ENCODE peak calls at places on chromosomes 7 and 10, in four cellular contexts. One of them, this sample, is unnamed.

GRCh38 chr7:110358028-110358427 is 732.9 kb upstream of the LRRN3 start:
- DNase-seq in spleen: no peak
- DNase-seq in Peyer's patch: no peak
- DNase-seq in left ventricle myocardium inferior: no peak
- DNase-seq in this sample: no peak

GRCh38 chr10:5896208-5896607 is 6.2 kb downstream of the FBH1 start:
- DNase-seq in Peyer's patch: no peak
- DNase-seq in left ventricle myocardium inferior: no peak
- DNase-seq in spleen: no peak
- DNase-seq in this sample: no peak

GRCh38 chr7:159064121-159064815 is 80.4 kb downstream of the VIPR2 start:
- DNase-seq in Peyer's patch: no peak
- DNase-seq in spleen: no peak
- DNase-seq in left ventricle myocardium inferior: no peak
- DNase-seq in this sample: no peak

GRCh38 chr7:32588657-32589056 is 93.4 kb downstream of the AVL9 start:
- DNase-seq in left ventricle myocardium inferior: no peak
- DNase-seq in Peyer's patch: no peak
- DNase-seq in spleen: no peak
- DNase-seq in this sample: no peak

GRCh38 chr7:5584091-5584490 is 160.5 kb upstream of the TNRC18 start:
- DNase-seq in spleen: no peak
- DNase-seq in Peyer's patch: no peak
- DNase-seq in left ventricle myocardium inferior: no peak
- DNase-seq in this sample: no peak

GRCh38 chr10:77555591-77556212 is 81.9 kb downstream of the KCNMA1 start:
- DNase-seq in Peyer's patch: no peak
- DNase-seq in spleen: no peak
- DNase-seq in left ventricle myocardium inferior: no peak
- DNase-seq in this sample: no peak

GRCh38 chr10:43227911-43228782 is 38.7 kb downstream of the RASGEF1A start:
- DNase-seq in spleen: peak
- DNase-seq in Peyer's patch: peak
- DNase-seq in left ventricle myocardium inferior: peak
- DNase-seq in this sample: peak

GRCh38 chr10:74058658-74059057 is 60.7 kb downstream of the VCL start:
- DNase-seq in Peyer's patch: no peak
- DNase-seq in left ventricle myocardium inferior: no peak
- DNase-seq in spleen: no peak
- DNase-seq in this sample: no peak

GRCh38 chr7:27709137-27710075 is 30.6 kb upstream of the TAX1BP1 start:
- DNase-seq in spleen: no peak
- DNase-seq in Peyer's patch: no peak
- DNase-seq in left ventricle myocardium inferior: no peak
- DNase-seq in this sample: no peak

GRCh38 chr7:149790146-149790548 is 16.8 kb upstream of the ZNF467 start:
- DNase-seq in Peyer's patch: no peak
- DNase-seq in left ventricle myocardium inferior: peak
- DNase-seq in spleen: peak
- DNase-seq in this sample: no peak

GRCh38 chr7:155815332-155816191 is 3.3 kb upstream of the SHH start:
- DNase-seq in spleen: peak
- DNase-seq in Peyer's patch: peak
- DNase-seq in left ventricle myocardium inferior: no peak
- DNase-seq in this sample: peak

GRCh38 chr10:34954142-34954541 is 136.0 kb downstream of the CUL2 start:
- DNase-seq in Peyer's patch: peak
- DNase-seq in spleen: no peak
- DNase-seq in left ventricle myocardium inferior: no peak
- DNase-seq in this sample: peak

GRCh38 chr7:142853739-142854504 is 954 bp upstream of the EPHB6 start:
- DNase-seq in left ventricle myocardium inferior: peak
- DNase-seq in Peyer's patch: peak
- DNase-seq in spleen: peak
- DNase-seq in this sample: peak

GRCh38 chr10:178208-178607 is 43.0 kb downstream of the ZMYND11 start:
- DNase-seq in Peyer's patch: no peak
- DNase-seq in left ventricle myocardium inferior: no peak
- DNase-seq in spleen: no peak
- DNase-seq in this sample: no peak

GRCh38 chr10:111824128-111824527 is 359.4 kb downstream of the GPAM start:
- DNase-seq in spleen: no peak
- DNase-seq in left ventricle myocardium inferior: no peak
- DNase-seq in Peyer's patch: no peak
- DNase-seq in this sample: no peak

GRCh38 chr10:127908106-127908957 is 1.4 kb downstream of the PTPRE start:
- DNase-seq in Peyer's patch: no peak
- DNase-seq in spleen: no peak
- DNase-seq in left ventricle myocardium inferior: no peak
- DNase-seq in this sample: no peak

GRCh38 chr10:10872706-10873276 is 144.9 kb upstream of the CELF2 start:
- DNase-seq in Peyer's patch: no peak
- DNase-seq in spleen: no peak
- DNase-seq in left ventricle myocardium inferior: no peak
- DNase-seq in this sample: no peak

GRCh38 chr7:135914346-135914745 is 62.8 kb downstream of the MTPN start:
- DNase-seq in spleen: no peak
- DNase-seq in left ventricle myocardium inferior: no peak
- DNase-seq in Peyer's patch: no peak
- DNase-seq in this sample: no peak

GRCh38 chr7:76310102-76310957 is 7.9 kb downstream of the HSPB1 start:
- DNase-seq in spleen: no peak
- DNase-seq in left ventricle myocardium inferior: no peak
- DNase-seq in Peyer's patch: no peak
- DNase-seq in this sample: no peak

GRCh38 chr10:62402503-62402902 is 28.3 kb downstream of the ZNF365 start:
- DNase-seq in Peyer's patch: no peak
- DNase-seq in spleen: no peak
- DNase-seq in left ventricle myocardium inferior: no peak
- DNase-seq in this sample: no peak

GRCh38 chr10:28130267-28130666 is 131.4 kb upstream of the ODAD2 start:
- DNase-seq in left ventricle myocardium inferior: no peak
- DNase-seq in Peyer's patch: no peak
- DNase-seq in spleen: no peak
- DNase-seq in this sample: no peak

GRCh38 chr7:86320886-86321285 is 322.8 kb upstream of the GRM3 start:
- DNase-seq in left ventricle myocardium inferior: no peak
- DNase-seq in spleen: no peak
- DNase-seq in Peyer's patch: no peak
- DNase-seq in this sample: no peak

GRCh38 chr7:7228472-7228871 is 46.1 kb downstream of the C1GALT1 start:
- DNase-seq in spleen: no peak
- DNase-seq in Peyer's patch: no peak
- DNase-seq in left ventricle myocardium inferior: no peak
- DNase-seq in this sample: no peak

GRCh38 chr10:130043491-130043890 is 67.1 kb downstream of the C10orf143 start:
- DNase-seq in Peyer's patch: peak
- DNase-seq in left ventricle myocardium inferior: no peak
- DNase-seq in spleen: no peak
- DNase-seq in this sample: no peak

GRCh38 chr7:41238851-41239331 is 464.0 kb downstream of the INHBA start:
- DNase-seq in spleen: no peak
- DNase-seq in left ventricle myocardium inferior: no peak
- DNase-seq in Peyer's patch: no peak
- DNase-seq in this sample: no peak

GRCh38 chr7:135980665-135981180 is 3.6 kb upstream of the MTPN start:
- DNase-seq in Peyer's patch: peak
- DNase-seq in left ventricle myocardium inferior: no peak
- DNase-seq in spleen: no peak
- DNase-seq in this sample: peak

GRCh38 chr7:100358027-100358856 is at the start of gene PILRB:
- DNase-seq in spleen: peak
- DNase-seq in Peyer's patch: no peak
- DNase-seq in left ventricle myocardium inferior: no peak
- DNase-seq in this sample: peak

GRCh38 chr7:128119036-128119435 is 87.8 kb upstream of the LRRC4 start:
- DNase-seq in spleen: peak
- DNase-seq in left ventricle myocardium inferior: no peak
- DNase-seq in Peyer's patch: no peak
- DNase-seq in this sample: no peak

GRCh38 chr10:70552585-70552984 is 50.0 kb downstream of the PRF1 start:
- DNase-seq in left ventricle myocardium inferior: no peak
- DNase-seq in spleen: no peak
- DNase-seq in Peyer's patch: no peak
- DNase-seq in this sample: no peak

GRCh38 chr10:44766601-44767000 is 144.5 kb upstream of the TMEM72 start:
- DNase-seq in spleen: no peak
- DNase-seq in left ventricle myocardium inferior: no peak
- DNase-seq in Peyer's patch: no peak
- DNase-seq in this sample: no peak

GRCh38 chr7:93799750-93800357 is 90.7 kb downstream of the TFPI2 start:
- DNase-seq in left ventricle myocardium inferior: no peak
- DNase-seq in Peyer's patch: no peak
- DNase-seq in spleen: no peak
- DNase-seq in this sample: no peak

GRCh38 chr7:51040777-51041176 is 258.1 kb upstream of the GRB10 start:
- DNase-seq in left ventricle myocardium inferior: no peak
- DNase-seq in spleen: no peak
- DNase-seq in Peyer's patch: no peak
- DNase-seq in this sample: no peak

GRCh38 chr10:69786791-69787190 is 14.9 kb upstream of the COL13A1 start:
- DNase-seq in left ventricle myocardium inferior: no peak
- DNase-seq in spleen: no peak
- DNase-seq in Peyer's patch: no peak
- DNase-seq in this sample: no peak

GRCh38 chr7:5222861-5223411 is 32.9 kb downstream of the WIPI2 start:
- DNase-seq in spleen: peak
- DNase-seq in Peyer's patch: no peak
- DNase-seq in left ventricle myocardium inferior: no peak
- DNase-seq in this sample: no peak

GRCh38 chr10:104117839-104118323 is 4.1 kb upstream of the SFR1 start:
- DNase-seq in spleen: no peak
- DNase-seq in Peyer's patch: peak
- DNase-seq in left ventricle myocardium inferior: no peak
- DNase-seq in this sample: no peak

DNA sequence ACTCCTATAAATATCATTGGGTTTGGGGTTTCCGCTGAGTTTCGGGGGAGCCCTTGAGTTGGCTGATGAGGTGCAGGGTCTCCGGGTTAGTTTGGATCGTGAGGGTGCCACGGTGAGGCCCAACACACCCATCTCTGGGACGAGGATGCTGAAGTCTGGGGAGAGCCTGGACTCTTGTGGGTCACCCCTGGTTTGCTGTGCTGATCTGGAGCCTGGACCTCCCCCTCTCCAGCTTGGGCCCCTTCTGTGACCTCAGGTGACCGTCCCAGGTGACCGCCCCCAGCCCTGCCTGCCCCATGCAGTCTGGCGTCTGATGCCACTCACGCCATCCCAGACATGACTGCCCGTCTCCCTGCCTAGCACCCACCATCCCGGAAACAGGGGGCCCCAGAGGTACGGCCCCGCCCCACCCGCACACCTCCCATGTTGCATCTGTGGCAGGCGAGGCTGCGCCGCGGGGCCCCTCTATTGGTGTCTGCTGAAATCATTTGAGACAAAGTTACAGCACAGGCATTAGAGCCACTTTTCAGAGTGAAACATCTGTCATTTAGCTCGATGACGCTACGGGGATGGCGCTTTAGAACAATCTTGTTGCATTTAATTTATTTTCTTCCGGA is 21.0 kb downstream of the UNCX start:
- DNase-seq in spleen: no peak
- DNase-seq in left ventricle myocardium inferior: no peak
- DNase-seq in Peyer's patch: no peak
- DNase-seq in this sample: peak
- H3K4me3 ChIP-seq in spleen: no peak
- H3K4me3 ChIP-seq in left ventricle myocardium inferior: no peak
- H3K4me3 ChIP-seq in Peyer's patch: no peak
- H3K4me3 ChIP-seq in this sample: no peak

GRCh38 chr10:81820418-81820817 is 54.6 kb upstream of the NRG3 start:
- DNase-seq in spleen: no peak
- DNase-seq in left ventricle myocardium inferior: no peak
- DNase-seq in Peyer's patch: no peak
- DNase-seq in this sample: no peak
- TF ChIP-seq CTCF in spleen: no peak
- TF ChIP-seq CTCF in left ventricle myocardium inferior: no peak
- TF ChIP-seq CTCF in Peyer's patch: no peak
- TF ChIP-seq CTCF in this sample: no peak

DNA sequence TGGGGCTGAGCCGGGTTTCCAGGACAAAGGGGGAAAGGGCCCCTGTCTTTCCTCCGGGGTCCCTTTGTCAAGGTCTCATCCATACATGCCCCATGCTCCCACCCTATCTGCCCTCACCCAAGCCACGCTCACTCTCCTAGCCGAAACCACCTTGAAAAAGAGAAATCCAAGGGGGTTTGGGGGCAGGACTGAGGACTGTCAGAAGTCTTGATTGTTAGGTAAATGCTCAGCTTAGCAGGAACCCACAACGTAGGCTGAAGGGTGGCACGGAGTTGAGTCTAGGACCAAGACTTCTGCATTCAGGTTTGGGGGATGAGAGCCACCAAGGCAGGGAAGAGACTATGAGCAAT is 719 bp upstream of the PGAM2 start:
- DNase-seq in spleen: no peak
- DNase-seq in Peyer's patch: peak
- DNase-seq in left ventricle myocardium inferior: no peak
- DNase-seq in this sample: no peak
- H3K4me3 ChIP-seq in spleen: no peak
- H3K4me3 ChIP-seq in Peyer's patch: no peak
- H3K4me3 ChIP-seq in left ventricle myocardium inferior: peak
- H3K4me3 ChIP-seq in this sample: no peak

DNA sequence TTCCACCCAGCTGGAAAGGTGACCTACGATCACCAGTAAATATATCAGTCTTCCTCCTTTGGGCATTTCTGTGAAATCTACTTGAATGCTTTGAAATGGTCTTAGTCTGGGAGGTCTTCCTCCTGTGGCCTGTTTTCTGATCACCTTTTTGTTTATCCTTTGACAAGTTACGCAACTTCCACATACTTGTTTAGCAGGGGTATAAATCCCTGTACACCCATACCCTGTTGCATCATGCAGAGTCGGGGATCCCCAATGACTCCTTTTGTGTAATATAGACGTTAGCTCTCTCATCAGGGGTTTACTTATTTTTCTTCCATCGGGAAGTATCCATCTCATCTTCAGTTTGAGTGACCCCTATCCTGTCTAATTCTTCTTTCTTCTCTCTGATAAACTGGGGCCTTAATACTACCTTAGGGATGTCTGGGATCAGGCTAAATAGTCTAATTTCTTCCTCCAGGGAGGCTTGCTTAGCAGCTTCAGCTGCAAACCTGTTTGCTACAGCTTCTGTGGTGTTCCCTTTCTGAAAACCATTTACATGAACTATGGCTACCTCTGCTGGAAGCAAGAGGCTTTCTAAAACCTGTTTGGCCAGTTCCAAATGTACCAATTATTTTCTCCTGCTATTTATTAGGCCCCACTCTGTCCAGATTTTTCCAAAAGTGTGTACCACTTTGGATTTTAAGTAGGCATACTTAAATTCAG is 25.8 kb downstream of the MAPK8 start:
- DNase-seq in spleen: no peak
- DNase-seq in left ventricle myocardium inferior: no peak
- DNase-seq in Peyer's patch: no peak
- DNase-seq in this sample: no peak
- TF ChIP-seq CTCF in spleen: no peak
- TF ChIP-seq CTCF in left ventricle myocardium inferior: no peak
- TF ChIP-seq CTCF in Peyer's patch: no peak
- TF ChIP-seq CTCF in this sample: no peak

GRCh38 chr10:23157691-23158369 is 34.3 kb upstream of the PTF1A start:
- DNase-seq in Peyer's patch: no peak
- DNase-seq in spleen: no peak
- DNase-seq in left ventricle myocardium inferior: no peak
- DNase-seq in this sample: no peak
- H3K4me3 ChIP-seq in Peyer's patch: no peak
- H3K4me3 ChIP-seq in spleen: no peak
- H3K4me3 ChIP-seq in left ventricle myocardium inferior: peak
- H3K4me3 ChIP-seq in this sample: no peak

This sample was measured in mucosa of descending colon.